ENCODE peak calls at places on chromosomes 5 and 9, in nine cellular contexts. M is stimulated activated CD4-positive, alpha-beta T cell treated with anti-CD3 and anti-CD28 coated beads, Interleukin-2, amount 100 ng/mL, for 24 hours; D is SK-N-DZ; T is H54; E is activated T-cell treated with anti-CD3 and anti-CD28 coated beads, Interleukin-2, amount 50 U/mL, for 72 hours; O is posterior vena cava; W is T-helper 9 cell; S is astrocyte of the spinal cord; G is AG10803. B is an unnamed sample.

GRCh38 chr9:115649991-115650472 is 503.6 kb upstream of the PAPPA start:
- DNase-seq in M (no peak), D (no peak), T (no peak), E (no peak), O (peak), W (no peak), S (peak), G (peak), B (no peak)

GRCh38 chr5:93305984-93306383 is 275.0 kb downstream of the NR2F1-AS1 start:
- DNase-seq in M (no peak), D (peak), T (no peak), E (no peak), O (no peak), W (no peak), S (no peak), G (no peak), B (no peak)

GRCh38 chr9:108761530-108762347 is 94.0 kb downstream of the ACTL7B start:
- DNase-seq in M (peak), D (peak), T (peak), E (peak), O (no peak), W (no peak), S (peak), G (peak), B (no peak)

GRCh38 chr5:154723740-154724505 is 31.3 kb upstream of the LARP1 start:
- DNase-seq in M (no peak), D (no peak), T (no peak), E (no peak), O (no peak), W (no peak), S (peak), G (peak), B (no peak)

GRCh38 chr5:53490747-53491146 is 10.3 kb downstream of the FST start:
- DNase-seq in M (no peak), D (no peak), T (no peak), E (no peak), O (no peak), W (no peak), S (peak), G (peak), B (no peak)

GRCh38 chr5:139880416-139881144 is 85.0 kb downstream of the PSD2 start:
- DNase-seq in M (no peak), D (no peak), T (no peak), E (no peak), O (no peak), W (no peak), S (no peak), G (no peak), B (no peak)

GRCh38 chr5:154714271-154714986 is 40.7 kb upstream of the LARP1 start:
- DNase-seq in M (no peak), D (no peak), T (no peak), E (no peak), O (no peak), W (no peak), S (peak), G (peak), B (no peak)

GRCh38 chr5:146482775-146483174 is 33.2 kb downstream of the GPR151 start:
- DNase-seq in M (no peak), D (no peak), T (no peak), E (no peak), O (no peak), W (no peak), S (no peak), G (no peak), B (no peak)

GRCh38 chr5:148011407-148012124 is 52.2 kb upstream of the SPINK5 start:
- DNase-seq in M (no peak), D (peak), T (peak), E (no peak), O (no peak), W (no peak), S (peak), G (peak), B (no peak)

GRCh38 chr5:42993516-42994284 is 46.4 kb downstream of the ANXA2R start:
- DNase-seq in M (peak), D (no peak), T (no peak), E (peak), O (no peak), W (peak), S (peak), G (peak), B (peak)

GRCh38 chr5:170307575-170308465 is 10.2 kb upstream of the LCP2 start:
- DNase-seq in M (no peak), D (no peak), T (peak), E (no peak), O (peak), W (no peak), S (peak), G (peak), B (no peak)

GRCh38 chr5:137737349-137738256 is 1.7 kb upstream of the KLHL3 start:
- DNase-seq in M (peak), D (no peak), T (no peak), E (peak), O (no peak), W (no peak), S (peak), G (peak), B (peak)

GRCh38 chr5:74401566-74402320 is 238.8 kb downstream of the ENC1 start:
- DNase-seq in M (no peak), D (no peak), T (no peak), E (no peak), O (no peak), W (no peak), S (no peak), G (no peak), B (no peak)

GRCh38 chr5:90144625-90145327 is 264.8 kb downstream of the CETN3 start:
- DNase-seq in M (no peak), D (no peak), T (no peak), E (no peak), O (no peak), W (no peak), S (peak), G (peak), B (no peak)